ENCODE peak calls at places on chromosomes 2 and 18, in six cellular contexts. L is posterior cingulate gyrus, H is fibroblast of the aortic adventitia, D is GM19239, K is hippocampal formation, V is OCI-M1. M is an unnamed sample.

GRCh38 chr2:126704434-126705165 is 48.6 kb downstream of the GYPC start:
- DNase-seq in D (no peak), V (no peak), L (no peak), K (no peak), H (peak), M (no peak)

GRCh38 chr2:104321800-104322164 is 532.1 kb upstream of the POU3F3 start:
- DNase-seq in H (no peak), D (no peak), L (no peak), K (no peak), V (no peak), M (no peak)

GRCh38 chr2:223590964-223591363 is 11.2 kb downstream of the SCG2 start:
- DNase-seq in H (no peak), L (no peak), D (no peak), V (no peak), K (no peak), M (no peak)

GRCh38 chr18:76459687-76460350 is 35.2 kb downstream of the ZNF516 start:
- DNase-seq in D (no peak), K (no peak), V (no peak), H (peak), L (no peak), M (no peak)

GRCh38 chr2:205930209-205930608 is 155.8 kb downstream of the INO80D start:
- DNase-seq in K (no peak), L (no peak), H (peak), V (no peak), D (no peak), M (no peak)

GRCh38 chr18:76968073-76968472 is 145.7 kb downstream of the ZNF236 start:
- DNase-seq in D (no peak), L (no peak), K (no peak), H (no peak), V (no peak), M (no peak)

GRCh38 chr2:9378433-9379371 is 44.6 kb downstream of the ITGB1BP1 start:
- DNase-seq in V (no peak), K (peak), L (no peak), D (no peak), H (peak), M (no peak)

GRCh38 chr2:74374509-74375205 is 5.5 kb downstream of the DCTN1 start:
- DNase-seq in V (no peak), H (peak), K (peak), L (peak), D (no peak), M (peak)

GRCh38 chr2:220279840-220280239 is 652.4 kb downstream of the SLC4A3 start:
- DNase-seq in D (no peak), K (no peak), L (no peak), H (peak), V (no peak), M (no peak)

GRCh38 chr18:48629730-48630324 is 91.0 kb downstream of the CTIF start:
- DNase-seq in L (no peak), D (no peak), V (no peak), H (peak), K (no peak), M (no peak)

GRCh38 chr2:67872481-67872880 is 190.3 kb downstream of the C1D start:
- DNase-seq in D (no peak), V (no peak), L (no peak), K (no peak), H (no peak), M (no peak)

GRCh38 chr18:9536354-9537152 is 61.2 kb downstream of the RALBP1 start:
- DNase-seq in V (no peak), D (no peak), H (no peak), L (no peak), K (no peak), M (no peak)

GRCh38 chr2:140586379-140586778 is 1544.4 kb downstream of the LRP1B start:
- DNase-seq in H (peak), L (no peak), K (no peak), D (peak), V (peak), M (no peak)

GRCh38 chr2:238415036-238415764 is 11.5 kb upstream of the ASB1 start:
- DNase-seq in K (no peak), H (no peak), L (no peak), V (no peak), D (no peak), M (no peak)

GRCh38 chr2:240991378-240992263 is 6.8 kb upstream of the SNED1 start:
- DNase-seq in H (peak), D (no peak), K (no peak), L (peak), V (no peak), M (peak)

GRCh38 chr2:129724021-129724757 is 255.3 kb upstream of the RAB6C start:
- DNase-seq in V (no peak), D (no peak), L (no peak), H (no peak), K (no peak), M (no peak)

GRCh38 chr2:120977582-120978358 is 242.1 kb downstream of the GLI2 start:
- DNase-seq in L (peak), K (no peak), H (no peak), V (no peak), D (no peak), M (no peak)

GRCh38 chr2:188511346-188511745 is 219.7 kb downstream of the GULP1 start:
- DNase-seq in K (no peak), L (no peak), D (no peak), H (no peak), V (no peak), M (no peak)

GRCh38 chr2:64672708-64673107 is 19.0 kb upstream of the SERTAD2 start:
- DNase-seq in D (no peak), L (no peak), V (peak), H (no peak), K (no peak), M (no peak)

GRCh38 chr2:20451346-20451745 is 4.5 kb downstream of the RHOB start:
- DNase-seq in D (no peak), K (no peak), H (peak), V (no peak), L (no peak), M (no peak)

GRCh38 chr2:206955253-206955652 is 15.9 kb downstream of the CPO start:
- DNase-seq in L (no peak), V (peak), D (no peak), H (peak), K (no peak), M (no peak)

GRCh38 chr2:113309655-113310387 is 31.1 kb upstream of the PAX8 start:
- DNase-seq in D (no peak), L (no peak), V (no peak), H (no peak), K (no peak), M (no peak)

GRCh38 chr2:3184167-3184566 is 193.5 kb downstream of the EIPR1 start:
- DNase-seq in V (no peak), L (no peak), H (no peak), D (no peak), K (no peak), M (no peak)

GRCh38 chr2:72220170-72220569 is 72.5 kb upstream of the CYP26B1 start:
- DNase-seq in V (peak), K (no peak), L (no peak), H (no peak), D (no peak), M (no peak)

GRCh38 chr18:9508446-9509025 is 33.2 kb downstream of the RALBP1 start:
- DNase-seq in K (no peak), V (no peak), H (no peak), D (no peak), L (no peak), M (no peak)

GRCh38 chr2:120845281-120845680 is 109.6 kb downstream of the GLI2 start:
- DNase-seq in D (no peak), H (peak), V (no peak), L (no peak), K (no peak), M (no peak)

GRCh38 chr2:187586091-187586632 is 31.9 kb upstream of the TFPI start:
- DNase-seq in D (no peak), L (no peak), H (peak), K (no peak), V (peak), M (no peak)

GRCh38 chr2:106944220-106944619 is 58.3 kb upstream of the ST6GAL2 start:
- DNase-seq in K (no peak), H (peak), L (no peak), V (no peak), D (no peak), M (no peak)

GRCh38 chr2:21642647-21643046 is 518.9 kb downstream of the TDRD15 start:
- DNase-seq in L (no peak), H (no peak), V (peak), K (no peak), D (no peak), M (no peak)

GRCh38 chr18:74412106-74412880 is 44.8 kb downstream of the DIPK1C start:
- DNase-seq in D (no peak), V (no peak), L (peak), K (peak), H (no peak), M (peak)

GRCh38 chr2:71927757-71928715 is 219.6 kb downstream of the CYP26B1 start:
- DNase-seq in L (no peak), D (no peak), K (no peak), H (no peak), V (no peak), M (no peak)

GRCh38 chr2:40315684-40316083 is 136.2 kb downstream of the SLC8A1 start:
- DNase-seq in K (no peak), L (no peak), D (no peak), V (no peak), H (peak), M (no peak)

GRCh38 chr2:237345891-237346640 is 67.9 kb downstream of the COL6A3 start:
- DNase-seq in H (peak), L (no peak), K (no peak), V (no peak), D (no peak), M (no peak)

GRCh38 chr2:96537066-96537733 is 648 bp downstream of the ARID5A start:
- DNase-seq in H (peak), K (no peak), D (peak), V (peak), L (peak), M (no peak)

GRCh38 chr18:11885278-11885991 is 22.7 kb downstream of the MPPE1 start:
- DNase-seq in K (no peak), D (no peak), V (no peak), H (no peak), L (no peak), M (no peak)

GRCh38 chr18:71442830-71443229 is 1101.3 kb downstream of the CBLN2 start:
- DNase-seq in K (no peak), H (peak), L (no peak), D (no peak), V (no peak), M (no peak)

GRCh38 chr2:146481629-146482028 is 1363.2 kb upstream of the ACVR2A start:
- DNase-seq in H (peak), L (no peak), K (no peak), V (no peak), D (no peak), M (no peak)

M was measured in anterior cingulate cortex.